ENCODE peak calls at places on chromosomes 1 and 21, in four cellular contexts. T, V, C and M are unnamed samples.
A peak's percentile ranks its signal among the peaks of the same experiment; 100 is the strongest.

GRCh38 chr1:243549108-243549507 is 293.3 kb downstream of the SDCCAG8 start:
- DNase-seq in C (no peak), T (peak; percentile 85), V (peak; percentile 46), M (no peak)

GRCh38 chr1:28540651-28541050 is 12.2 kb upstream of the TRNAU1AP start:
- DNase-seq in T (no peak), V (no peak), C (no peak), M (no peak)

GRCh38 chr1:56495538-56495937 is 83.8 kb downstream of the PLPP3 start:
- DNase-seq in C (no peak), T (no peak), V (no peak), M (no peak)

GRCh38 chr21:46161800-46162592 is 6.6 kb upstream of the FTCD start:
- DNase-seq in T (no peak), C (peak; percentile 4), V (no peak), M (no peak)

GRCh38 chr1:154551474-154551873 is 7.0 kb downstream of the UBE2Q1 start:
- DNase-seq in C (no peak), T (no peak), V (no peak), M (no peak)

GRCh38 chr1:89550995-89551394 is 26.4 kb downstream of the LRRC8B start:
- DNase-seq in V (no peak), C (no peak), T (no peak), M (no peak)

GRCh38 chr1:29793101-29793546 is 556.8 kb downstream of the PTPRU start:
- DNase-seq in T (peak; percentile 75), V (peak; percentile 77), C (peak; percentile 79), M (peak; percentile 22)

GRCh38 chr1:210342986-210343780 is 14.5 kb downstream of the HHAT start:
- DNase-seq in C (no peak), T (peak; percentile 45), V (no peak), M (no peak)

GRCh38 chr1:47725732-47726495 is 271.3 kb downstream of the TRABD2B start:
- DNase-seq in T (peak; percentile 70), C (peak; percentile 75), V (peak; percentile 89), M (peak; percentile 68)

GRCh38 chr1:218537131-218537904 is 192.2 kb downstream of the TGFB2 start:
- DNase-seq in V (peak; percentile 30), T (peak; percentile 75), C (no peak), M (no peak)

GRCh38 chr21:34223376-34223775 is 140.4 kb upstream of the KCNE2 start:
- DNase-seq in T (no peak), C (no peak), V (no peak), M (no peak)

GRCh38 chr1:38578444-38578951 is 281.1 kb downstream of the RRAGC start:
- DNase-seq in C (peak; percentile 47), V (no peak), T (no peak), M (no peak)

GRCh38 chr1:72601035-72601674 is 318.8 kb upstream of the NEGR1 start:
- DNase-seq in T (no peak), V (no peak), C (no peak), M (no peak)

GRCh38 chr21:35139382-35139715 is 90.2 kb upstream of the RUNX1 start:
- DNase-seq in V (no peak), C (no peak), T (no peak), M (no peak)

GRCh38 chr1:9767964-9768668 is 55.6 kb downstream of the CLSTN1 start:
- DNase-seq in C (peak; percentile 25), T (no peak), V (no peak), M (no peak)

GRCh38 chr1:36988311-36988710 is 46.0 kb downstream of the GRIK3 start:
- DNase-seq in T (no peak), V (no peak), C (no peak), M (no peak)

GRCh38 chr1:168643152-168643551 is 66.7 kb downstream of the XCL1 start:
- DNase-seq in T (peak; percentile 13), V (peak; percentile 8), C (no peak), M (no peak)

GRCh38 chr1:201450721-201451291 is 18.2 kb downstream of the PHLDA3 start:
- DNase-seq in C (no peak), T (peak; percentile 72), V (peak; percentile 80), M (no peak)

GRCh38 chr1:4700801-4701200 is 46.4 kb downstream of the AJAP1 start:
- DNase-seq in V (no peak), T (no peak), C (no peak), M (no peak)

GRCh38 chr1:93801471-93801870 is 77.5 kb downstream of the DNTTIP2 start:
- DNase-seq in C (no peak), T (no peak), V (no peak), M (no peak)

GRCh38 chr1:164895026-164895907 is 336.3 kb downstream of the PBX1 start:
- DNase-seq in T (no peak), C (no peak), V (no peak), M (no peak)

GRCh38 chr1:211344335-211344664 is 17.7 kb downstream of the TRAF5 start:
- DNase-seq in T (no peak), V (no peak), C (no peak), M (no peak)

GRCh38 chr1:12478612-12478985 is 139.4 kb downstream of the DHRS3 start:
- DNase-seq in T (no peak), V (no peak), C (peak; percentile 71), M (no peak)

GRCh38 chr1:212186427-212187207 is 98.6 kb upstream of the PPP2R5A start:
- DNase-seq in V (no peak), T (no peak), C (peak; percentile 53), M (no peak)

GRCh38 chr1:52037402-52037814 is 3.8 kb upstream of the KTI12 start:
- DNase-seq in V (peak; percentile 21), T (peak; percentile 28), C (no peak), M (no peak)

GRCh38 chr1:202154766-202155477 is 5.5 kb downstream of the PTPN7 start:
- DNase-seq in C (peak; percentile 70), T (peak; percentile 60), V (peak; percentile 60), M (peak; percentile 37)

GRCh38 chr1:84379128-84379527 is 19.2 kb upstream of the DNASE2B start:
- DNase-seq in V (no peak), C (no peak), T (peak; percentile 79), M (no peak)

GRCh38 chr21:42466700-42467612 is 29.1 kb downstream of the RSPH1 start:
- DNase-seq in C (peak; percentile 46), V (peak; percentile 27), T (peak; percentile 6), M (no peak)

GRCh38 chr1:192805832-192806323 is 3.0 kb upstream of the RGS2 start:
- DNase-seq in C (no peak), T (peak; percentile 82), V (peak; percentile 71), M (no peak)

GRCh38 chr1:101905298-101905794 is 91.4 kb downstream of the OLFM3 start:
- DNase-seq in C (no peak), T (no peak), V (no peak), M (no peak)

GRCh38 chr1:236063551-236063918 is 1.4 kb downstream of the NID1 start:
- DNase-seq in T (no peak), V (no peak), C (no peak), M (no peak)

GRCh38 chr1:37497832-37498231 is 16.7 kb downstream of the MEAF6 start:
- DNase-seq in C (no peak), V (no peak), T (no peak), M (no peak)

GRCh38 chr1:70449049-70449448 is 38.0 kb downstream of the CTH start:
- DNase-seq in T (no peak), V (no peak), C (no peak), M (no peak)

GRCh38 chr21:34020005-34020847 is 53.2 kb upstream of the MRPS6 start:
- DNase-seq in C (no peak), T (no peak), V (no peak), M (no peak)

GRCh38 chr1:150256193-150256548 is 1.4 kb upstream of the CA14 start:
- DNase-seq in C (no peak), V (no peak), T (no peak), M (no peak)

GRCh38 chr1:30908446-30908885 is at the start of gene SDC3:
- DNase-seq in T (peak; percentile 33), C (no peak), V (peak; percentile 79), M (no peak)

GRCh38 chr1:201696217-201696761 is 132.7 kb upstream of the IPO9 start:
- DNase-seq in T (peak; percentile 98), V (peak; percentile 86), C (no peak), M (no peak)